ENCODE peak calls at places on chromosome 5, in seven cellular contexts. One of them, this sample, is unnamed.
A peak's percentile ranks its signal among the peaks of the same experiment; 100 is the strongest.

GRCh38 chr5:75510417-75510835 is 1.0 kb downstream of the CERT1 start:
- DNase-seq in stimulated activated CD4-positive, alpha-beta T cell treated with anti-CD3 and anti-CD28 coated beads, Interleukin-12 subunit alpha, Interleukin-12 subunit beta, amount 100 ng/mL, for 48 hours: no peak
- DNase-seq in IMR-90: peak; percentile 28
- DNase-seq in NCI-H345: no peak
- DNase-seq in GM13976: no peak
- DNase-seq in H1: no peak
- DNase-seq in activated CD8-positive, alpha-beta memory T cell treated with anti-CD3 and anti-CD28 coated beads, Interleukin-2, amount 50 U/mL, for 48 hours: peak; percentile 61
- DNase-seq in this sample: peak; percentile 58

GRCh38 chr5:139383275-139383992 is at the start of gene SLC23A1:
- DNase-seq in NCI-H345: no peak
- DNase-seq in GM13976: no peak
- DNase-seq in IMR-90: peak; percentile 32
- DNase-seq in H1: no peak
- DNase-seq in stimulated activated CD4-positive, alpha-beta T cell treated with anti-CD3 and anti-CD28 coated beads, Interleukin-12 subunit alpha, Interleukin-12 subunit beta, amount 100 ng/mL, for 48 hours: no peak
- DNase-seq in activated CD8-positive, alpha-beta memory T cell treated with anti-CD3 and anti-CD28 coated beads, Interleukin-2, amount 50 U/mL, for 48 hours: no peak
- DNase-seq in this sample: peak; percentile 25

GRCh38 chr5:171520300-171521170 is 101.1 kb downstream of the FGF18 start:
- DNase-seq in H1: peak; percentile 49
- DNase-seq in NCI-H345: no peak
- DNase-seq in GM13976: no peak
- DNase-seq in IMR-90: peak; percentile 18
- DNase-seq in stimulated activated CD4-positive, alpha-beta T cell treated with anti-CD3 and anti-CD28 coated beads, Interleukin-12 subunit alpha, Interleukin-12 subunit beta, amount 100 ng/mL, for 48 hours: no peak
- DNase-seq in activated CD8-positive, alpha-beta memory T cell treated with anti-CD3 and anti-CD28 coated beads, Interleukin-2, amount 50 U/mL, for 48 hours: no peak
- DNase-seq in this sample: peak; percentile 67

GRCh38 chr5:147963948-147964693 is 57.8 kb upstream of the C5orf46 start:
- DNase-seq in stimulated activated CD4-positive, alpha-beta T cell treated with anti-CD3 and anti-CD28 coated beads, Interleukin-12 subunit alpha, Interleukin-12 subunit beta, amount 100 ng/mL, for 48 hours: no peak
- DNase-seq in NCI-H345: no peak
- DNase-seq in GM13976: no peak
- DNase-seq in IMR-90: no peak
- DNase-seq in activated CD8-positive, alpha-beta memory T cell treated with anti-CD3 and anti-CD28 coated beads, Interleukin-2, amount 50 U/mL, for 48 hours: no peak
- DNase-seq in H1: no peak
- DNase-seq in this sample: no peak

GRCh38 chr5:163760498-163760897 is 255.1 kb downstream of the MAT2B start:
- DNase-seq in H1: no peak
- DNase-seq in stimulated activated CD4-positive, alpha-beta T cell treated with anti-CD3 and anti-CD28 coated beads, Interleukin-12 subunit alpha, Interleukin-12 subunit beta, amount 100 ng/mL, for 48 hours: no peak
- DNase-seq in GM13976: no peak
- DNase-seq in IMR-90: peak; percentile 99
- DNase-seq in activated CD8-positive, alpha-beta memory T cell treated with anti-CD3 and anti-CD28 coated beads, Interleukin-2, amount 50 U/mL, for 48 hours: no peak
- DNase-seq in NCI-H345: no peak
- DNase-seq in this sample: peak; percentile 85

GRCh38 chr5:153099328-153099727 is 391.1 kb upstream of the GRIA1 start:
- DNase-seq in GM13976: no peak
- DNase-seq in activated CD8-positive, alpha-beta memory T cell treated with anti-CD3 and anti-CD28 coated beads, Interleukin-2, amount 50 U/mL, for 48 hours: no peak
- DNase-seq in NCI-H345: no peak
- DNase-seq in H1: no peak
- DNase-seq in IMR-90: no peak
- DNase-seq in stimulated activated CD4-positive, alpha-beta T cell treated with anti-CD3 and anti-CD28 coated beads, Interleukin-12 subunit alpha, Interleukin-12 subunit beta, amount 100 ng/mL, for 48 hours: no peak
- DNase-seq in this sample: no peak

GRCh38 chr5:109688647-109688998 is 1.1 kb upstream of the MAN2A1 start:
- DNase-seq in NCI-H345: peak; percentile 35
- DNase-seq in GM13976: peak; percentile 4
- DNase-seq in IMR-90: peak; percentile 28
- DNase-seq in activated CD8-positive, alpha-beta memory T cell treated with anti-CD3 and anti-CD28 coated beads, Interleukin-2, amount 50 U/mL, for 48 hours: no peak
- DNase-seq in H1: no peak
- DNase-seq in stimulated activated CD4-positive, alpha-beta T cell treated with anti-CD3 and anti-CD28 coated beads, Interleukin-12 subunit alpha, Interleukin-12 subunit beta, amount 100 ng/mL, for 48 hours: no peak
- DNase-seq in this sample: no peak

GRCh38 chr5:133405275-133406034 is 206.9 kb downstream of the FSTL4 start:
- DNase-seq in IMR-90: no peak
- DNase-seq in NCI-H345: no peak
- DNase-seq in GM13976: no peak
- DNase-seq in stimulated activated CD4-positive, alpha-beta T cell treated with anti-CD3 and anti-CD28 coated beads, Interleukin-12 subunit alpha, Interleukin-12 subunit beta, amount 100 ng/mL, for 48 hours: no peak
- DNase-seq in H1: no peak
- DNase-seq in activated CD8-positive, alpha-beta memory T cell treated with anti-CD3 and anti-CD28 coated beads, Interleukin-2, amount 50 U/mL, for 48 hours: no peak
- DNase-seq in this sample: no peak

GRCh38 chr5:2617461-2617860 is 134.0 kb downstream of the IRX2 start:
- DNase-seq in stimulated activated CD4-positive, alpha-beta T cell treated with anti-CD3 and anti-CD28 coated beads, Interleukin-12 subunit alpha, Interleukin-12 subunit beta, amount 100 ng/mL, for 48 hours: no peak
- DNase-seq in H1: no peak
- DNase-seq in GM13976: no peak
- DNase-seq in IMR-90: no peak
- DNase-seq in NCI-H345: no peak
- DNase-seq in activated CD8-positive, alpha-beta memory T cell treated with anti-CD3 and anti-CD28 coated beads, Interleukin-2, amount 50 U/mL, for 48 hours: no peak
- DNase-seq in this sample: no peak

GRCh38 chr5:105030153-105030552 is 1467.6 kb upstream of the NUDT12 start:
- DNase-seq in activated CD8-positive, alpha-beta memory T cell treated with anti-CD3 and anti-CD28 coated beads, Interleukin-2, amount 50 U/mL, for 48 hours: no peak
- DNase-seq in GM13976: no peak
- DNase-seq in H1: no peak
- DNase-seq in IMR-90: no peak
- DNase-seq in NCI-H345: no peak
- DNase-seq in stimulated activated CD4-positive, alpha-beta T cell treated with anti-CD3 and anti-CD28 coated beads, Interleukin-12 subunit alpha, Interleukin-12 subunit beta, amount 100 ng/mL, for 48 hours: no peak
- DNase-seq in this sample: no peak

This sample was measured in EH.